ENCODE peak calls at places on chromosomes 11 and 22, in six cellular contexts. One of them, this sample, is unnamed.

GRCh38 chr11:44730775-44731174 is 4.0 kb downstream of the TSPAN18 start:
- DNase-seq in activated T-helper 9 cell treated with anti-CD3 and anti-CD28 coated beads, Interleukin-2, amount 50 U/mL, for 16 hours: no peak
- DNase-seq in HCEC 1CT: no peak
- DNase-seq in activated CD4-positive, CD25-positive, alpha-beta regulatory T cell treated with anti-CD3 and anti-CD28 coated beads, Interleukin-2, amount 50 U/mL, for 16 hours: no peak
- DNase-seq in endothelial cell: no peak
- DNase-seq in PC-9: no peak
- DNase-seq in this sample: no peak

GRCh38 chr11:120519474-120519873 is 7.9 kb downstream of the GRIK4 start:
- DNase-seq in HCEC 1CT: no peak
- DNase-seq in activated CD4-positive, CD25-positive, alpha-beta regulatory T cell treated with anti-CD3 and anti-CD28 coated beads, Interleukin-2, amount 50 U/mL, for 16 hours: no peak
- DNase-seq in PC-9: no peak
- DNase-seq in activated T-helper 9 cell treated with anti-CD3 and anti-CD28 coated beads, Interleukin-2, amount 50 U/mL, for 16 hours: no peak
- DNase-seq in endothelial cell: no peak
- DNase-seq in this sample: no peak

GRCh38 chr11:124877631-124878496 is 12.6 kb downstream of the ROBO3 start:
- DNase-seq in endothelial cell: no peak
- DNase-seq in activated T-helper 9 cell treated with anti-CD3 and anti-CD28 coated beads, Interleukin-2, amount 50 U/mL, for 16 hours: no peak
- DNase-seq in activated CD4-positive, CD25-positive, alpha-beta regulatory T cell treated with anti-CD3 and anti-CD28 coated beads, Interleukin-2, amount 50 U/mL, for 16 hours: no peak
- DNase-seq in PC-9: no peak
- DNase-seq in HCEC 1CT: peak; percentile 0
- DNase-seq in this sample: no peak

GRCh38 chr11:66280428-66280827 is 2.5 kb downstream of the CNIH2 start:
- DNase-seq in activated T-helper 9 cell treated with anti-CD3 and anti-CD28 coated beads, Interleukin-2, amount 50 U/mL, for 16 hours: no peak
- DNase-seq in PC-9: no peak
- DNase-seq in HCEC 1CT: no peak
- DNase-seq in activated CD4-positive, CD25-positive, alpha-beta regulatory T cell treated with anti-CD3 and anti-CD28 coated beads, Interleukin-2, amount 50 U/mL, for 16 hours: no peak
- DNase-seq in endothelial cell: no peak
- DNase-seq in this sample: no peak

GRCh38 chr11:68261006-68261405 is 10.8 kb downstream of the C11orf24 start:
- DNase-seq in endothelial cell: no peak
- DNase-seq in activated CD4-positive, CD25-positive, alpha-beta regulatory T cell treated with anti-CD3 and anti-CD28 coated beads, Interleukin-2, amount 50 U/mL, for 16 hours: no peak
- DNase-seq in HCEC 1CT: no peak
- DNase-seq in PC-9: no peak
- DNase-seq in activated T-helper 9 cell treated with anti-CD3 and anti-CD28 coated beads, Interleukin-2, amount 50 U/mL, for 16 hours: no peak
- DNase-seq in this sample: no peak

GRCh38 chr22:48531108-48531507 is 1296.6 kb downstream of the BRD1 start:
- DNase-seq in HCEC 1CT: no peak
- DNase-seq in PC-9: no peak
- DNase-seq in activated CD4-positive, CD25-positive, alpha-beta regulatory T cell treated with anti-CD3 and anti-CD28 coated beads, Interleukin-2, amount 50 U/mL, for 16 hours: no peak
- DNase-seq in endothelial cell: no peak
- DNase-seq in activated T-helper 9 cell treated with anti-CD3 and anti-CD28 coated beads, Interleukin-2, amount 50 U/mL, for 16 hours: no peak
- DNase-seq in this sample: no peak

GRCh38 chr11:42066113-42066512 is 606.7 kb upstream of the LRRC4C start:
- DNase-seq in PC-9: no peak
- DNase-seq in endothelial cell: no peak
- DNase-seq in HCEC 1CT: no peak
- DNase-seq in activated T-helper 9 cell treated with anti-CD3 and anti-CD28 coated beads, Interleukin-2, amount 50 U/mL, for 16 hours: no peak
- DNase-seq in activated CD4-positive, CD25-positive, alpha-beta regulatory T cell treated with anti-CD3 and anti-CD28 coated beads, Interleukin-2, amount 50 U/mL, for 16 hours: no peak
- DNase-seq in this sample: no peak

GRCh38 chr11:68269414-68270081 is 2.2 kb downstream of the C11orf24 start:
- DNase-seq in HCEC 1CT: peak; percentile 68
- DNase-seq in endothelial cell: no peak
- DNase-seq in activated T-helper 9 cell treated with anti-CD3 and anti-CD28 coated beads, Interleukin-2, amount 50 U/mL, for 16 hours: no peak
- DNase-seq in PC-9: no peak
- DNase-seq in activated CD4-positive, CD25-positive, alpha-beta regulatory T cell treated with anti-CD3 and anti-CD28 coated beads, Interleukin-2, amount 50 U/mL, for 16 hours: no peak
- DNase-seq in this sample: no peak

GRCh38 chr11:79314906-79315689 is 125.7 kb downstream of the TENM4 start:
- DNase-seq in activated T-helper 9 cell treated with anti-CD3 and anti-CD28 coated beads, Interleukin-2, amount 50 U/mL, for 16 hours: no peak
- DNase-seq in activated CD4-positive, CD25-positive, alpha-beta regulatory T cell treated with anti-CD3 and anti-CD28 coated beads, Interleukin-2, amount 50 U/mL, for 16 hours: no peak
- DNase-seq in PC-9: no peak
- DNase-seq in HCEC 1CT: no peak
- DNase-seq in endothelial cell: peak; percentile 52
- DNase-seq in this sample: no peak

GRCh38 chr11:67354314-67355022 is 1.1 kb upstream of the POLD4 start:
- DNase-seq in HCEC 1CT: peak; percentile 98
- DNase-seq in endothelial cell: no peak
- DNase-seq in PC-9: peak; percentile 97
- DNase-seq in activated CD4-positive, CD25-positive, alpha-beta regulatory T cell treated with anti-CD3 and anti-CD28 coated beads, Interleukin-2, amount 50 U/mL, for 16 hours: no peak
- DNase-seq in activated T-helper 9 cell treated with anti-CD3 and anti-CD28 coated beads, Interleukin-2, amount 50 U/mL, for 16 hours: no peak
- DNase-seq in this sample: no peak

GRCh38 chr11:61771195-61771894 is 18.9 kb downstream of the MYRF start:
- DNase-seq in activated CD4-positive, CD25-positive, alpha-beta regulatory T cell treated with anti-CD3 and anti-CD28 coated beads, Interleukin-2, amount 50 U/mL, for 16 hours: no peak
- DNase-seq in endothelial cell: no peak
- DNase-seq in HCEC 1CT: no peak
- DNase-seq in PC-9: no peak
- DNase-seq in activated T-helper 9 cell treated with anti-CD3 and anti-CD28 coated beads, Interleukin-2, amount 50 U/mL, for 16 hours: no peak
- DNase-seq in this sample: no peak

GRCh38 chr11:73154178-73154577 is 12.1 kb upstream of the FCHSD2 start:
- DNase-seq in HCEC 1CT: no peak
- DNase-seq in endothelial cell: no peak
- DNase-seq in activated T-helper 9 cell treated with anti-CD3 and anti-CD28 coated beads, Interleukin-2, amount 50 U/mL, for 16 hours: no peak
- DNase-seq in activated CD4-positive, CD25-positive, alpha-beta regulatory T cell treated with anti-CD3 and anti-CD28 coated beads, Interleukin-2, amount 50 U/mL, for 16 hours: no peak
- DNase-seq in PC-9: no peak
- DNase-seq in this sample: no peak

GRCh38 chr22:19786959-19787848 is 26.6 kb downstream of the TBX1 start:
- DNase-seq in activated CD4-positive, CD25-positive, alpha-beta regulatory T cell treated with anti-CD3 and anti-CD28 coated beads, Interleukin-2, amount 50 U/mL, for 16 hours: no peak
- DNase-seq in endothelial cell: no peak
- DNase-seq in activated T-helper 9 cell treated with anti-CD3 and anti-CD28 coated beads, Interleukin-2, amount 50 U/mL, for 16 hours: no peak
- DNase-seq in PC-9: no peak
- DNase-seq in HCEC 1CT: no peak
- DNase-seq in this sample: no peak

GRCh38 chr11:59553323-59553722 is 42.0 kb downstream of the OR4D9 start:
- DNase-seq in endothelial cell: no peak
- DNase-seq in activated T-helper 9 cell treated with anti-CD3 and anti-CD28 coated beads, Interleukin-2, amount 50 U/mL, for 16 hours: no peak
- DNase-seq in HCEC 1CT: no peak
- DNase-seq in PC-9: no peak
- DNase-seq in activated CD4-positive, CD25-positive, alpha-beta regulatory T cell treated with anti-CD3 and anti-CD28 coated beads, Interleukin-2, amount 50 U/mL, for 16 hours: no peak
- DNase-seq in this sample: no peak

GRCh38 chr11:36492724-36493304 is 17.3 kb downstream of the TRAF6 start:
- DNase-seq in PC-9: no peak
- DNase-seq in HCEC 1CT: peak; percentile 52
- DNase-seq in activated CD4-positive, CD25-positive, alpha-beta regulatory T cell treated with anti-CD3 and anti-CD28 coated beads, Interleukin-2, amount 50 U/mL, for 16 hours: no peak
- DNase-seq in activated T-helper 9 cell treated with anti-CD3 and anti-CD28 coated beads, Interleukin-2, amount 50 U/mL, for 16 hours: no peak
- DNase-seq in endothelial cell: peak; percentile 25
- DNase-seq in this sample: no peak

GRCh38 chr22:39959640-39960447 is at the start of gene TMA7B:
- DNase-seq in activated CD4-positive, CD25-positive, alpha-beta regulatory T cell treated with anti-CD3 and anti-CD28 coated beads, Interleukin-2, amount 50 U/mL, for 16 hours: no peak
- DNase-seq in activated T-helper 9 cell treated with anti-CD3 and anti-CD28 coated beads, Interleukin-2, amount 50 U/mL, for 16 hours: peak; percentile 18
- DNase-seq in HCEC 1CT: peak; percentile 78
- DNase-seq in endothelial cell: peak; percentile 42
- DNase-seq in PC-9: no peak
- DNase-seq in this sample: no peak